ENCODE peak calls at places on chromosome X, in six cellular contexts. T, W, D, F, V and A are unnamed samples.
A peak's percentile ranks its signal among the peaks of the same experiment; 100 is the strongest.

GRCh38 chrX:4263005-4263404 is 549.6 kb upstream of the PRKX start:
- DNase-seq in T (no peak), W (no peak), D (no peak), F (no peak), V (peak; percentile 2), A (no peak)

GRCh38 chrX:97089116-97089515 is 205.4 kb downstream of the RPA4 start:
- DNase-seq in T (no peak), W (no peak), D (no peak), F (no peak), V (no peak), A (no peak)

GRCh38 chrX:77298296-77298695 is 148.9 kb upstream of the FGF16 start:
- DNase-seq in T (no peak), W (no peak), D (no peak), F (no peak), V (no peak), A (no peak)

GRCh38 chrX:132031867-132032266 is 8.8 kb downstream of the STK26 start:
- DNase-seq in T (no peak), W (no peak), D (no peak), F (no peak), V (no peak), A (no peak)

GRCh38 chrX:129737921-129738320 is 858 bp upstream of the XPNPEP2 start:
- DNase-seq in T (no peak), W (no peak), D (peak; percentile 55), F (no peak), V (peak; percentile 77), A (no peak)

GRCh38 chrX:56798866-56799864 is 70.1 kb downstream of the NBDY start:
- DNase-seq in T (no peak), W (peak; percentile 34), D (no peak), F (no peak), V (no peak), A (no peak)

GRCh38 chrX:39808471-39808917 is 289.3 kb downstream of the BCOR start:
- DNase-seq in T (no peak), W (no peak), D (peak; percentile 11), F (no peak), V (peak; percentile 78), A (no peak)

GRCh38 chrX:139930923-139931645 is 1.8 kb downstream of the ATP11C start:
- DNase-seq in T (no peak), W (peak; percentile 34), D (peak; percentile 23), F (no peak), V (peak; percentile 36), A (peak; percentile 12)

GRCh38 chrX:38275615-38276014 is 51.7 kb downstream of the RPGR start:
- DNase-seq in T (no peak), W (no peak), D (peak; percentile 79), F (no peak), V (peak; percentile 90), A (no peak)

GRCh38 chrX:101931494-101932248 is at the start of gene ZMAT1:
- DNase-seq in T (peak; percentile 83), W (peak; percentile 91), D (peak; percentile 25), F (peak; percentile 87), V (peak; percentile 81), A (peak; percentile 94)

GRCh38 chrX:74242050-74242449 is 61.9 kb upstream of the ZCCHC13 start:
- DNase-seq in T (no peak), W (no peak), D (peak; percentile 45), F (no peak), V (peak; percentile 29), A (no peak)

GRCh38 chrX:56800307-56800706 is 71.3 kb downstream of the NBDY start:
- DNase-seq in T (no peak), W (peak; percentile 14), D (no peak), F (no peak), V (no peak), A (no peak)

GRCh38 chrX:63751481-63751880 is 33.5 kb downstream of the ARHGEF9 start:
- DNase-seq in T (no peak), W (no peak), D (peak; percentile 83), F (no peak), V (no peak), A (no peak)

GRCh38 chrX:47218920-47219815 is 687 bp downstream of the CDK16 start:
- DNase-seq in T (peak; percentile 13), W (peak; percentile 69), D (no peak), F (no peak), V (peak; percentile 47), A (peak; percentile 38)

GRCh38 chrX:40278340-40279090 is 180.8 kb upstream of the BCOR start:
- DNase-seq in T (peak; percentile 24), W (no peak), D (no peak), F (no peak), V (no peak), A (no peak)

GRCh38 chrX:13598877-13599276 is 29.5 kb downstream of the EGFL6 start:
- DNase-seq in T (no peak), W (no peak), D (peak; percentile 9), F (no peak), V (peak; percentile 34), A (no peak)

GRCh38 chrX:100076031-100076430 is 334.0 kb downstream of the PCDH19 start:
- DNase-seq in T (no peak), W (no peak), D (no peak), F (no peak), V (no peak), A (no peak)

GRCh38 chrX:68048774-68049173 is 384.5 kb downstream of the OPHN1 start:
- DNase-seq in T (no peak), W (no peak), D (no peak), F (no peak), V (no peak), A (no peak)

GRCh38 chrX:109934935-109935334 is 68.0 kb upstream of the TMEM164 start:
- DNase-seq in T (no peak), W (no peak), D (no peak), F (no peak), V (peak; percentile 31), A (no peak)

GRCh38 chrX:11151799-11152591 is 40.9 kb downstream of the HCCS start:
- DNase-seq in T (no peak), W (no peak), D (no peak), F (no peak), V (no peak), A (no peak)

GRCh38 chrX:130028196-130028595 is 45.8 kb downstream of the BCORL1 start:
- DNase-seq in T (peak; percentile 7), W (peak; percentile 52), D (peak; percentile 3), F (no peak), V (peak; percentile 50), A (peak; percentile 35)

GRCh38 chrX:101550825-101551767 is 749 bp downstream of the ARMCX1 start:
- DNase-seq in T (no peak), W (peak; percentile 51), D (peak; percentile 4), F (no peak), V (peak; percentile 73), A (peak; percentile 54)

GRCh38 chrX:135596495-135596894 is 76.0 kb downstream of the INTS6L start:
- DNase-seq in T (no peak), W (peak; percentile 40), D (peak; percentile 25), F (no peak), V (peak; percentile 59), A (peak; percentile 14)

GRCh38 chrX:21961142-21961541 is 20.6 kb downstream of the SMS start:
- DNase-seq in T (no peak), W (no peak), D (no peak), F (no peak), V (peak; percentile 13), A (no peak)

GRCh38 chrX:21966866-21967265 is 26.4 kb downstream of the SMS start:
- DNase-seq in T (no peak), W (no peak), D (no peak), F (no peak), V (no peak), A (no peak)

GRCh38 chrX:21963736-21964135 is 23.2 kb downstream of the SMS start:
- DNase-seq in T (no peak), W (no peak), D (no peak), F (no peak), V (peak; percentile 69), A (no peak)

GRCh38 chrX:21960569-21960968 is 20.1 kb downstream of the SMS start:
- DNase-seq in T (no peak), W (no peak), D (no peak), F (no peak), V (no peak), A (no peak)

GRCh38 chrX:21963226-21963625 is 22.7 kb downstream of the SMS start:
- DNase-seq in T (no peak), W (no peak), D (no peak), F (no peak), V (no peak), A (no peak)
- H3K4me1 ChIP-seq in T (no peaks in the 10 kb centered on the region), W (no peaks in the 10 kb centered on the region), D (peaks cover 3% of the 10 kb centered on the region), F (no peaks in the 10 kb centered on the region), V (peaks cover 36% of the 10 kb centered on the region), A (peaks cover 33% of the 10 kb centered on the region)

DNA sequence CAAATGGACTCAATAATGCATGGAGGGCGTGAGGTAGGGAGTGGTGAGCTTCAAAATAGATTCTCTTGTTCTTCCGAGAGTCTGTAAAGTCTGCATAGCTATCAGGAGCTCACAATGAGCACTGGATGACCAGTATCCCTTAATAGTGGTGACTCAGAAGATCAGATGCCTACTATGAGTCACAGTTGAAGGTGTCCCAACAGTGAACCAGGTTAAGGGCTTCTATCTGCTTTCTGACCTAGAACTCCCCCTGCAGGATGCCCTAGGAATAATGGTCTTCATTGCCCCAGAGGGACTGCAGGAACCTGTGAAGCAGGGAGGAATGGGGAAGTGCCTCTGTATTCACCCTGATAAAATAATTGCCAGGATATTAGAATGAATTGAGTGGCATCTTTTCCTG is 22.1 kb downstream of the DGKK start:
- DNase-seq in T (no peak), W (peak; percentile 52), D (peak; percentile 78), F (no peak), V (peak; percentile 22), A (no peak)
- H3K27me3 ChIP-seq in T (no peaks in the 10 kb centered on the region), W (no peaks in the 10 kb centered on the region), D (no peaks in the 10 kb centered on the region), F (peaks cover 58% of the 10 kb centered on the region), V (no peaks in the 10 kb centered on the region), A (no peaks in the 10 kb centered on the region)

GRCh38 chrX:124217289-124218251 is 114.9 kb upstream of the TEX13D start:
- DNase-seq in T (peak; percentile 19), W (no peak), D (peak; percentile 83), F (no peak), V (peak; percentile 57), A (no peak)
- H3K4me1 ChIP-seq in T (peaks cover 53% of the 10 kb centered on the region), W (no peaks in the 10 kb centered on the region), D (peaks cover 29% of the 10 kb centered on the region), F (no peaks in the 10 kb centered on the region), V (peaks cover 11% of the 10 kb centered on the region), A (peaks cover 3% of the 10 kb centered on the region)

GRCh38 chrX:136646602-136647239 is 1.2 kb upstream of the CD40LG start:
- DNase-seq in T (no peak), W (no peak), D (no peak), F (no peak), V (no peak), A (no peak)
- H3K27me3 ChIP-seq in T (no peaks in the 10 kb centered on the region), W (no peaks in the 10 kb centered on the region), D (no peaks in the 10 kb centered on the region), F (peaks cover 30% of the 10 kb centered on the region), V (no peaks in the 10 kb centered on the region), A (no peaks in the 10 kb centered on the region)

GRCh38 chrX:154488336-154489075 is 1.9 kb downstream of the SLC10A3 start:
- DNase-seq in T (no peak), W (peak; percentile 19), D (no peak), F (no peak), V (no peak), A (no peak)
- H3K4me1 ChIP-seq in T (peaks cover 38% of the 10 kb centered on the region), W (no peaks in the 10 kb centered on the region), D (peaks cover 7% of the 10 kb centered on the region), F (no peaks in the 10 kb centered on the region), V (no peaks in the 10 kb centered on the region), A (peaks cover 51% of the 10 kb centered on the region)

GRCh38 chrX:107714196-107714811 is 61.3 kb downstream of the TSC22D3 start:
- DNase-seq in T (peak; percentile 36), W (no peak), D (no peak), F (no peak), V (peak; percentile 52), A (no peak)
- H3K27me3 ChIP-seq in T (no peaks in the 10 kb centered on the region), W (peaks cover 2% of the 10 kb centered on the region), D (no peaks in the 10 kb centered on the region), F (peaks cover 50% of the 10 kb centered on the region), V (no peaks in the 10 kb centered on the region), A (no peaks in the 10 kb centered on the region)

GRCh38 chrX:71099736-71100135 is 4.1 kb downstream of the FOXO4 start:
- DNase-seq in T (no peak), W (no peak), D (no peak), F (no peak), V (no peak), A (no peak)
- H3K4me1 ChIP-seq in T (peaks cover 71% of the 10 kb centered on the region), W (no peaks in the 10 kb centered on the region), D (peaks cover 5% of the 10 kb centered on the region), F (no peaks in the 10 kb centered on the region), V (no peaks in the 10 kb centered on the region), A (peaks cover 20% of the 10 kb centered on the region)